ENCODE peak calls at places on chromosomes 6 and 20, in six cellular contexts. G, U, C, F, P and I are unnamed samples.

GRCh38 chr20:11447371-11448100 is 470.2 kb upstream of the BTBD3 start:
- DNase-seq in P (no peak), F (no peak), G (no peak), U (no peak), C (no peak), I (no peak)

GRCh38 chr6:44699851-44700250 is 312.3 kb downstream of the CDC5L start:
- DNase-seq in P (no peak), G (peak; percentile 12), C (no peak), U (no peak), F (no peak), I (no peak)

GRCh38 chr6:55377150-55377549 is 49.9 kb downstream of the GFRAL start:
- DNase-seq in P (no peak), C (no peak), G (no peak), F (no peak), U (no peak), I (no peak)

GRCh38 chr6:36788768-36789167 is 50.5 kb downstream of the CPNE5 start:
- DNase-seq in U (no peak), P (no peak), C (no peak), G (peak; percentile 27), F (no peak), I (no peak)

GRCh38 chr6:11236351-11236750 is 3.9 kb upstream of the NEDD9 start:
- DNase-seq in G (no peak), U (no peak), C (no peak), P (peak; percentile 45), F (no peak), I (no peak)

GRCh38 chr6:139161817-139162284 is 27.0 kb downstream of the HECA start:
- DNase-seq in U (no peak), P (peak; percentile 83), C (peak; percentile 52), F (no peak), G (no peak), I (no peak)

GRCh38 chr6:25388776-25389175 is 109.6 kb downstream of the CARMIL1 start:
- DNase-seq in C (no peak), F (no peak), U (no peak), P (no peak), G (no peak), I (no peak)

GRCh38 chr6:116975600-116975999 is 98.6 kb downstream of the RFX6 start:
- DNase-seq in P (no peak), U (no peak), C (no peak), G (no peak), F (no peak), I (no peak)

GRCh38 chr20:62571667-62572344 is 70.5 kb upstream of the SLCO4A1 start:
- DNase-seq in G (no peak), F (no peak), P (peak; percentile 67), C (peak; percentile 9), U (no peak), I (no peak)

GRCh38 chr6:56486681-56487080 is 156.0 kb downstream of the DST start:
- DNase-seq in P (no peak), F (no peak), C (no peak), U (no peak), G (no peak), I (no peak)

GRCh38 chr20:2955257-2955950 is 82.1 kb downstream of the PTPRA start:
- DNase-seq in G (no peak), P (peak; percentile 39), C (no peak), U (no peak), F (no peak), I (no peak)

GRCh38 chr6:38262041-38262440 is 377.7 kb downstream of the BTBD9 start:
- DNase-seq in G (peak; percentile 72), F (no peak), P (no peak), C (no peak), U (peak; percentile 11), I (peak; percentile 78)

GRCh38 chr6:42436825-42437224 is 14.9 kb downstream of the TRERF1 start:
- DNase-seq in U (no peak), C (no peak), F (no peak), G (no peak), P (no peak), I (no peak)

GRCh38 chr6:134517145-134517658 is 199.3 kb upstream of the SGK1 start:
- DNase-seq in F (peak; percentile 10), U (peak; percentile 69), P (no peak), G (peak; percentile 96), C (no peak), I (no peak)

GRCh38 chr6:135935951-135936601 is 84.6 kb downstream of the PDE7B start:
- DNase-seq in G (no peak), C (no peak), F (no peak), U (peak; percentile 27), P (no peak), I (no peak)

GRCh38 chr6:168916576-168917207 is 337.0 kb downstream of the THBS2 start:
- DNase-seq in P (no peak), C (no peak), G (peak; percentile 72), F (no peak), U (no peak), I (no peak)

GRCh38 chr20:59515013-59515905 is 89.1 kb upstream of the PHACTR3 start:
- DNase-seq in F (peak; percentile 84), C (no peak), P (no peak), U (peak; percentile 88), G (peak; percentile 66), I (peak; percentile 66)

GRCh38 chr6:56642366-56643261 is at the start of gene DST:
- DNase-seq in G (peak; percentile 91), C (no peak), U (peak; percentile 26), F (no peak), P (no peak), I (peak; percentile 80)

GRCh38 chr20:371755-372542 is 8.6 kb upstream of the TRIB3 start:
- DNase-seq in U (peak; percentile 84), G (peak; percentile 96), C (no peak), F (no peak), P (no peak), I (no peak)

GRCh38 chr20:7161690-7162089 is 394.2 kb downstream of the BMP2 start:
- DNase-seq in F (no peak), C (no peak), G (peak; percentile 34), U (no peak), P (no peak), I (no peak)

GRCh38 chr6:110618591-110619267 is 142.3 kb upstream of the SLC22A16 start:
- DNase-seq in F (no peak), G (no peak), U (no peak), C (no peak), P (no peak), I (no peak)

GRCh38 chr6:145749632-145750031 is 14.3 kb upstream of the EPM2A start:
- DNase-seq in F (no peak), C (no peak), G (peak; percentile 74), U (no peak), P (peak; percentile 13), I (no peak)

GRCh38 chr6:12570461-12571030 is 146.0 kb upstream of the PHACTR1 start:
- DNase-seq in U (no peak), P (no peak), G (peak; percentile 63), C (no peak), F (no peak), I (no peak)